ENCODE peak calls at places on chromosomes 5 and 9, in five cellular contexts. P is fibroblast of the aortic adventitia, D is uterus, U is stomach, I is heart left ventricle. T is an unnamed sample.

GRCh38 chr9:131304676-131305366 is 15.3 kb downstream of the PLPP7 start:
- DNase-seq in P (no peak), D (no peak), U (no peak), I (no peak), T (no peak)

GRCh38 chr9:34363619-34364351 is 12.9 kb downstream of the MYORG start:
- DNase-seq in P (peak), D (no peak), U (no peak), I (peak), T (peak)

GRCh38 chr9:91220021-91220420 is 141.7 kb downstream of the AUH start:
- DNase-seq in P (no peak), D (no peak), U (no peak), I (no peak), T (no peak)

GRCh38 chr9:100058699-100059579 is 39.9 kb downstream of the ERP44 start:
- DNase-seq in P (no peak), D (no peak), U (no peak), I (no peak), T (no peak)

GRCh38 chr9:104863180-104863883 is 64.6 kb downstream of the ABCA1 start:
- DNase-seq in P (peak), D (peak), U (peak), I (peak), T (no peak)

GRCh38 chr9:125889122-125889523 is 141.9 kb downstream of the PBX3 start:
- DNase-seq in P (peak), D (no peak), U (no peak), I (peak), T (no peak)

GRCh38 chr9:95457769-95458168 is 59.0 kb downstream of the PTCH1 start:
- DNase-seq in P (no peak), D (no peak), U (no peak), I (no peak), T (no peak)

GRCh38 chr5:77993141-77993540 is 217.0 kb upstream of the TBCA start:
- DNase-seq in P (no peak), D (no peak), U (no peak), I (no peak), T (no peak)

GRCh38 chr9:35258665-35259474 is 97.1 kb downstream of the UNC13B start:
- DNase-seq in P (peak), D (peak), U (peak), I (peak), T (peak)

GRCh38 chr5:43602818-43603534 is at the start of gene NNT:
- DNase-seq in P (peak), D (peak), U (peak), I (peak), T (peak)

GRCh38 chr9:137485343-137486140 is 26.4 kb upstream of the NSMF start:
- DNase-seq in P (no peak), D (no peak), U (no peak), I (no peak), T (no peak)

GRCh38 chr5:157548513-157549282 is 26.9 kb downstream of the ADAM19 start:
- DNase-seq in P (peak), D (no peak), U (no peak), I (no peak), T (peak)

GRCh38 chr5:31194458-31194808 is 947 bp downstream of the CDH6 start:
- DNase-seq in P (peak), D (no peak), U (no peak), I (no peak), T (no peak)

GRCh38 chr5:93830893-93831292 is 89.5 kb upstream of the POU5F2 start:
- DNase-seq in P (no peak), D (no peak), U (no peak), I (no peak), T (no peak)

GRCh38 chr9:98318041-98318790 is 62.8 kb upstream of the TBC1D2 start:
- DNase-seq in P (no peak), D (no peak), U (no peak), I (no peak), T (no peak)

GRCh38 chr5:143498821-143499220 is 95.3 kb upstream of the NR3C1 start:
- DNase-seq in P (no peak), D (no peak), U (no peak), I (no peak), T (no peak)

GRCh38 chr9:34869390-34869789 is 88.7 kb upstream of the PHF24 start:
- DNase-seq in P (peak), D (no peak), U (no peak), I (no peak), T (no peak)

GRCh38 chr9:69760278-69760610 is 433 bp upstream of the PTAR1 start:
- DNase-seq in P (no peak), D (no peak), U (no peak), I (no peak), T (no peak)

GRCh38 chr9:97510797-97511761 is 9.6 kb downstream of the TMOD1 start:
- DNase-seq in P (peak), D (peak), U (no peak), I (no peak), T (no peak)

GRCh38 chr5:135571210-135571609 is 7.6 kb downstream of the CXCL14 start:
- DNase-seq in P (no peak), D (no peak), U (no peak), I (no peak), T (no peak)

GRCh38 chr9:73738741-73739530 is 587.3 kb downstream of the ANXA1 start:
- DNase-seq in P (no peak), D (no peak), U (no peak), I (no peak), T (no peak)

GRCh38 chr5:59810041-59810440 is 83.5 kb downstream of the PDE4D start:
- DNase-seq in P (peak), D (peak), U (peak), I (peak), T (no peak)

GRCh38 chr5:88745093-88745696 is 137.8 kb downstream of the MEF2C start:
- DNase-seq in P (no peak), D (no peak), U (no peak), I (no peak), T (no peak)

GRCh38 chr5:131164161-131164930 is 710 bp downstream of the HINT1 start:
- DNase-seq in P (peak), D (peak), U (peak), I (peak), T (peak)

GRCh38 chr9:123687246-123687721 is 242.6 kb downstream of the DENND1A start:
- DNase-seq in P (no peak), D (peak), U (peak), I (no peak), T (no peak)

GRCh38 chr9:15299374-15299939 is 7.6 kb downstream of the TTC39B start:
- DNase-seq in P (no peak), D (no peak), U (no peak), I (no peak), T (no peak)

GRCh38 chr9:105886136-105886535 is 191.8 kb downstream of the TMEM38B start:
- DNase-seq in P (no peak), D (no peak), U (no peak), I (no peak), T (no peak)

GRCh38 chr5:97149689-97150088 is 7.3 kb upstream of the LIX1 start:
- DNase-seq in P (no peak), D (no peak), U (no peak), I (no peak), T (no peak)

GRCh38 chr5:139751236-139751635 is 44.4 kb upstream of the PSD2 start:
- DNase-seq in P (no peak), D (no peak), U (no peak), I (no peak), T (no peak)

GRCh38 chr5:143029293-143029692 is 259.1 kb downstream of the ARHGAP26 start:
- DNase-seq in P (no peak), D (no peak), U (no peak), I (no peak), T (no peak)

GRCh38 chr9:15150939-15151338 is 156.1 kb downstream of the TTC39B start:
- DNase-seq in P (no peak), D (no peak), U (no peak), I (no peak), T (no peak)

GRCh38 chr5:171258737-171259405 is 50.2 kb upstream of the TLX3 start:
- DNase-seq in P (no peak), D (no peak), U (no peak), I (no peak), T (no peak)

GRCh38 chr5:140043508-140043872 is 391 bp upstream of the NRG2 start:
- DNase-seq in P (no peak), D (no peak), U (no peak), I (no peak), T (no peak)

GRCh38 chr9:81080185-81080584 is 609.2 kb downstream of the TLE1 start:
- DNase-seq in P (no peak), D (no peak), U (no peak), I (no peak), T (no peak)

GRCh38 chr9:111524731-111525055 is 286 bp upstream of the ZNF483 start:
- DNase-seq in P (no peak), D (no peak), U (no peak), I (no peak), T (no peak)
- H3K4me3 ChIP-seq in P (peak), D (peak), U (peak), I (peak), T (peak)

DNA sequence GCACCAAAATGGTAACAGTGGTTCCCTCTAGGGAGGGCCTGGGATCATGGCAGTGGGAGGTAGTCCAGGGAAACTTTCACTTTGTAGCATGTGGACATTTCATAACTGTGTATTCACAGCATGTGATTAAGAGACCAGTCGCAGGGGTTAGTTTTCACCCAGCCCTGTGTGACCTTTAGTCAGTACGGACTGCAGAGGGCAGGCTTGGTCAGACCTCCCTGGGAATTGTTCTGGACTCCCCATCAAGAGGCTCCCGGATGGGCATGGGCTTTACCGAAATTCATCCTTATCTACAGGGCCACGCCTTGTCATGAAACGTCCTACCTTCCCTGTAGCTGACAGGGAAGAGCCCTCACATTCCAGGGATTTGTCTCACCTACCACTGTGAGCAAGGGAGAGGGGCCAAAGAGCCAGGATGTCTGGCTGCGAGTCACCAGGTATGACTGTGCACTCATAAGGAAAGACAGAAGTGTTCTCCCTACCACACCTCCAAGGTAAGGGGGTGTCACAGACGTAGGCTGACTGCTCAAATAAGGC is 19.9 kb downstream of the GPX3 start:
- DNase-seq in P (peak), D (no peak), U (no peak), I (no peak), T (no peak)
- TF ChIP-seq CTCF in P (peak), D (no peak), U (no peak), I (no peak), T (no peak)

GRCh38 chr5:62082370-62082778 is 223.6 kb upstream of the KIF2A start:
- DNase-seq in P (peak), D (no peak), U (no peak), I (no peak), T (no peak)
- H3K4me3 ChIP-seq in P (no peak), D (no peak), U (no peak), I (no peak), T (no peak)

GRCh38 chr9:12698986-12699385 is 5.8 kb downstream of the TYRP1 start:
- DNase-seq in P (no peak), D (no peak), U (no peak), I (no peak), T (no peak)

GRCh38 chr9:12705738-12706391 is 12.7 kb downstream of the TYRP1 start:
- DNase-seq in P (no peak), D (no peak), U (no peak), I (no peak), T (no peak)

GRCh38 chr9:12699529-12699928 is 6.3 kb downstream of the TYRP1 start:
- DNase-seq in P (peak), D (no peak), U (no peak), I (no peak), T (no peak)

GRCh38 chr9:12703996-12704395 is 10.8 kb downstream of the TYRP1 start:
- DNase-seq in P (no peak), D (no peak), U (no peak), I (no peak), T (no peak)

DNA sequence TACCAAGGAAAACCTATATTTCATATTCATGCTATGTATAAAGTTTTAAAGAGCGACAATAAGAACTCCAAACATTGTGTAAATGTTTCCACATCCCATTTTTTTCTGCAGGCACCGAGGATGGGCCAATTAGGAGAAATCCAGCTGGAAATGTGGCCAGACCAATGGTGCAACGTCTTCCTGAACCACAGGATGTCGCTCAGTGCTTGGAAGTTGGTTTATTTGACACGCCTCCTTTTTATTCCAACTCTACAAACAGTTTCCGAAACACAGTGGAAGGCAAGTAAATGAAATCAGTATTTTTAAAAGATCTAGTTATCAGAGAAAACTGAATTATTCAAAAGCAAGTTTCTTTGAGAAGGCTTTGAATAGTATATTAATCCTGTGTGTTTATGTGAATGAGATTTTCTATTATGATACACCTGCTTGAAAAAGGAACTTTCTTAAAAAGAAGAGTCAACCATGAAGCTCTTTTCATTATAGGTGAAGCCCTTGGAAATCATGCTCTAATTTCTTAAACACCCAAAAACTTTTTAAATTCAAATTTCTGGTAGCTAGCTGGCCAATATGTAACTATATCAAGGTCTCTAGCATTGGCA is 9.1 kb downstream of the TYRP1 start:
- DNase-seq in P (peak), D (peak), U (no peak), I (no peak), T (peak)
- TF ChIP-seq CTCF in P (peak), D (peak), U (peak), I (peak), T (no peak)

GRCh38 chr5:74372051-74372450 is 268.5 kb downstream of the ENC1 start:
- DNase-seq in P (no peak), D (no peak), U (no peak), I (no peak), T (no peak)

GRCh38 chr5:74370168-74370567 is 270.4 kb downstream of the ENC1 start:
- DNase-seq in P (no peak), D (no peak), U (no peak), I (no peak), T (peak)

GRCh38 chr5:74372502-74373445 is 267.8 kb downstream of the ENC1 start:
- DNase-seq in P (peak), D (no peak), U (no peak), I (no peak), T (peak)

GRCh38 chr5:74369173-74369572 is 271.4 kb downstream of the ENC1 start:
- DNase-seq in P (no peak), D (no peak), U (no peak), I (no peak), T (peak)

GRCh38 chr5:74371621-74372020 is 268.9 kb downstream of the ENC1 start:
- DNase-seq in P (no peak), D (no peak), U (no peak), I (no peak), T (peak)
- H3K4me3 ChIP-seq in P (no peak), D (no peak), U (no peak), I (no peak), T (no peak)

DNA sequence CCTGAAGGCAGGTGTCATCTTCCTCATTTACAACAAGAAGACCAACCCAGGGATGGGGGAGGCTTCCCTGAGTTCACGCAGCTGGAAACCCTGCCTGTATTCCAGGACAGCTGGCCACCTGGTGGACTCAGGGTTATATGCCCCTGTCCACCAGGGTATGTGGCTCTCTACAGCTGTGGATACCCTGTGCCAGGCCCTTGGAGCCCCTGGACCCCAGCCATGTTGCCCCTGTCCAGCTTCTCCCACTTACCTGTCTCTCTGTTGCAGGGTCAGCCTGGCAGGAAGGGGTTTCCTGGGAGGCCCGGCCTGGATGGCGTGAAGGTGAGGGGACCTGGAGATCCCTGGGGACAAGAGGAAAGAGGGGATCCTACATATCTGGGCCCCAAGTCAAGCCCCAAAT is 79.7 kb upstream of the ORM1 start:
- DNase-seq in P (no peak), D (no peak), U (no peak), I (no peak), T (no peak)
- TF ChIP-seq CTCF in P (no peak), D (no peak), U (no peak), I (no peak), T (no peak)

GRCh38 chr9:93193373-93193725 is 9.4 kb downstream of the WNK2 start:
- DNase-seq in P (no peak), D (no peak), U (peak), I (no peak), T (no peak)
- H3K4me3 ChIP-seq in P (no peak), D (no peak), U (no peak), I (no peak), T (no peak)

DNA sequence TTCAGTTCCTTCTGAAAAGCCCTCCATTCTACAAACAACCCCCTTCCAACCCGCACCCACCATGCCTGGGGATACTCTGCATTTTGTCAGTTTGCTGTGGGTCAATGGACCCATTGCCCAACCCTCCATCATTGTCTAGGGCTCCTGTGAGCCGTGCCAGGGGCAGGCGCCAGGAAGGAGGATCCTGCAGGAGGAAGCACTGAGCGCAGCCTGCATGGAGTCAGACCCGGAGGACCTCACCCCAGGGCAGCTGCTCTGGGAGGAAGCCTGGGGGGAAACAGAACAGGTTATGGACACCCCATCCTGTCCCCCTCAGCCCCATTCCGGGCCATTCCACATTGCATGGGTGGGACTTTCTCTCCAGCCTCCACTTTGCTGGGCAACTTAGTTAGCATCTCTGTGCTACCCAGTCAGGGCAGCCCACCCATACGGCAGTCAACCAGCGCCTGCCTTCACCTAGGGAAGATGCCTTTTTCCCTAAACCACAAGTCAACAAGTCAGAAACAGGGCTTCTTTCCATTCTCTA is 48.6 kb upstream of the VDAC1 start:
- DNase-seq in P (no peak), D (no peak), U (no peak), I (no peak), T (no peak)
- TF ChIP-seq CTCF in P (no peak), D (no peak), U (no peak), I (no peak), T (no peak)

GRCh38 chr5:177469750-177470525 is 3.5 kb downstream of the DBN1 start:
- DNase-seq in P (no peak), D (no peak), U (no peak), I (no peak), T (no peak)

GRCh38 chr5:177470759-177471536 is 2.5 kb downstream of the DBN1 start:
- DNase-seq in P (peak), D (no peak), U (no peak), I (no peak), T (no peak)

GRCh38 chr5:177467436-177467835 is 6.0 kb downstream of the DBN1 start:
- DNase-seq in P (no peak), D (no peak), U (no peak), I (no peak), T (no peak)

GRCh38 chr5:177468329-177469058 is 4.9 kb downstream of the DBN1 start:
- DNase-seq in P (peak), D (no peak), U (no peak), I (peak), T (no peak)

DNA sequence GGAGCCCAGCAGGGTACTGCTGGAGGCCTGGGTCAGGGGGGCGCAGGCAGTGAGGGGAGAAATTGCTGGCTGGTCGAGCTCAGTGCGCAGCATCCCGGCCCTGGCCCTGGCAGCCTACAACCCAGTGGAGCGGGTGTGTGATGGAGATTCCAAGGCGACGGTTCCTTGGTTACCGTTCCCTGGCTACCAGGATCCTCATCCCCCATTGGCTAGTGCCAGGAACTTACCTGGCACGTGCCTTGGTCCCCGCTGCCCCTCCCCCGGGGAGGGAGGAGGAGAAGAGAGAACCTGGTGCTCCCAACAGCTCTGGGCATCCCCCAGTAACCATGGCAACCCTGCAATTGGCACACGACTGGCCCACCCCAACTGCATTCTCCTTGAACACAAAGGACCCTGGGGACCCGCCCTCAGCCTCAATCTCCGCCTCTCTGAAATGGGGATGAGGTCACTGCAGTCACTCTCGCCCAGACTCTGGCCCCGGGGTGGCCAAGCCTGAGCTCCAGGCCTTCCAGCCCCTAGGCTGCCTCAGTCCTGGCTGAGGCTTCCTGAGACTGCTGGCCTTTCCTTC is 4.3 kb downstream of the DBN1 start:
- DNase-seq in P (peak), D (no peak), U (no peak), I (peak), T (no peak)
- H3K4me3 ChIP-seq in P (peak), D (no peak), U (no peak), I (no peak), T (no peak)